ENCODE peak calls at places on chromosomes 3 and 15, in four cellular contexts. M, B, R and U are unnamed samples.

GRCh38 chr3:7546219-7546618 is 685.3 kb downstream of the GRM7 start:
- DNase-seq in M (no peak), B (no peak), R (no peak), U (no peak)

GRCh38 chr15:73851679-73852078 is 21.7 kb upstream of the TBC1D21 start:
- DNase-seq in M (no peak), B (no peak), R (peak; percentile 68), U (no peak)

GRCh38 chr3:196003611-196004010 is 78.3 kb downstream of the TFRC start:
- DNase-seq in M (no peak), B (no peak), R (no peak), U (no peak)

GRCh38 chr15:73951044-73951561 is 24.8 kb downstream of the LOXL1 start:
- DNase-seq in M (peak; percentile 95), B (peak; percentile 99), R (peak; percentile 59), U (peak; percentile 93)

GRCh38 chr15:85854345-85855097 is 59.8 kb upstream of the KLHL25 start:
- DNase-seq in M (no peak), B (peak; percentile 91), R (peak; percentile 79), U (no peak)

GRCh38 chr3:46953265-46954010 is 23.1 kb downstream of the CCDC12 start:
- DNase-seq in M (no peak), B (no peak), R (no peak), U (no peak)

GRCh38 chr3:73556520-73557371 is 68.0 kb downstream of the PDZRN3 start:
- DNase-seq in M (peak; percentile 58), B (no peak), R (no peak), U (peak; percentile 25)

GRCh38 chr15:66928101-66928500 is 137.3 kb upstream of the SMAD3 start:
- DNase-seq in M (no peak), B (no peak), R (no peak), U (no peak)

GRCh38 chr15:60798821-60799220 is 319.9 kb upstream of the ICE2 start:
- DNase-seq in M (no peak), B (peak; percentile 90), R (no peak), U (no peak)

GRCh38 chr15:48481802-48482201 is 150.6 kb downstream of the DUT start:
- DNase-seq in M (no peak), B (no peak), R (no peak), U (no peak)

GRCh38 chr15:80436511-80437307 is 32.5 kb downstream of the ARNT2 start:
- DNase-seq in M (no peak), B (no peak), R (peak; percentile 93), U (no peak)

GRCh38 chr3:60309539-60310268 is 941.5 kb downstream of the FHIT start:
- DNase-seq in M (no peak), B (no peak), R (no peak), U (no peak)

GRCh38 chr15:69462493-69463181 is 10.0 kb downstream of the RPLP1 start:
- DNase-seq in M (peak; percentile 97), B (peak; percentile 99), R (peak; percentile 96), U (peak; percentile 96)

GRCh38 chr3:117893638-117894037 is 1141.0 kb downstream of the IGSF11 start:
- DNase-seq in M (no peak), B (no peak), R (peak; percentile 28), U (no peak)

GRCh38 chr15:39834256-39834655 is 51.6 kb upstream of the FSIP1 start:
- DNase-seq in M (no peak), B (peak; percentile 59), R (peak; percentile 36), U (no peak)

GRCh38 chr15:55282284-55282833 is 7.3 kb downstream of the RAB27A start:
- DNase-seq in M (no peak), B (no peak), R (peak; percentile 43), U (no peak)

GRCh38 chr15:35289029-35289617 is 204.0 kb upstream of the NANOGP8 start:
- DNase-seq in M (no peak), B (no peak), R (peak; percentile 74), U (no peak)

GRCh38 chr15:67805871-67806538 is 19.3 kb upstream of the SKOR1 start:
- DNase-seq in M (no peak), B (no peak), R (no peak), U (no peak)

GRCh38 chr15:78672285-78673003 is 31.4 kb upstream of the CHRNB4 start:
- DNase-seq in M (no peak), B (no peak), R (no peak), U (no peak)

GRCh38 chr15:93929375-93930094 is 301.8 kb upstream of the MCTP2 start:
- DNase-seq in M (peak; percentile 67), B (peak; percentile 62), R (no peak), U (peak; percentile 37)

GRCh38 chr3:40737343-40737742 is 212.6 kb downstream of the ZNF621 start:
- DNase-seq in M (no peak), B (no peak), R (no peak), U (no peak)

GRCh38 chr3:184314700-184315505 is 497 bp downstream of the EIF4G1 start:
- DNase-seq in M (peak; percentile 96), B (peak; percentile 97), R (peak; percentile 61), U (peak; percentile 90)

GRCh38 chr3:29693863-29694262 is 413.0 kb downstream of the RBMS3 start:
- DNase-seq in M (no peak), B (no peak), R (peak; percentile 91), U (no peak)

GRCh38 chr3:179450901-179451334 is 352 bp downstream of the GNB4 start:
- DNase-seq in M (peak; percentile 65), B (peak; percentile 80), R (no peak), U (no peak)

GRCh38 chr3:177674186-177674585 is 476.9 kb upstream of the TBL1XR1 start:
- DNase-seq in M (no peak), B (no peak), R (no peak), U (no peak)

GRCh38 chr15:90701880-90702630 is 15.1 kb upstream of the BLM start:
- DNase-seq in M (no peak), B (no peak), R (no peak), U (peak; percentile 33)

GRCh38 chr15:34099914-34100313 is 1.7 kb downstream of the EMC7 start:
- DNase-seq in M (no peak), B (no peak), R (no peak), U (no peak)

GRCh38 chr3:189144645-189145044 is 27.1 kb upstream of the TPRG1 start:
- DNase-seq in M (no peak), B (no peak), R (peak; percentile 56), U (no peak)

GRCh38 chr3:42745291-42745745 is 27.7 kb downstream of the CCDC13 start:
- DNase-seq in M (no peak), B (no peak), R (no peak), U (no peak)

GRCh38 chr3:76565496-76566210 is 474.2 kb upstream of the ROBO2 start:
- DNase-seq in M (no peak), B (no peak), R (no peak), U (no peak)

GRCh38 chr3:181264491-181264890 is 275.0 kb upstream of the DNAJC19 start:
- DNase-seq in M (no peak), B (no peak), R (no peak), U (no peak)

GRCh38 chr15:33195283-33195682 is 769 bp upstream of the FMN1 start:
- DNase-seq in M (no peak), B (no peak), R (no peak), U (no peak)

GRCh38 chr3:67522081-67522480 is 132.3 kb downstream of the SUCLG2 start:
- DNase-seq in M (no peak), B (no peak), R (no peak), U (no peak)

GRCh38 chr3:13265507-13265906 is 154.6 kb downstream of the NUP210 start:
- DNase-seq in M (no peak), B (peak; percentile 48), R (no peak), U (no peak)

GRCh38 chr3:13264468-13264795 is 155.7 kb downstream of the NUP210 start:
- DNase-seq in M (peak; percentile 48), B (peak; percentile 38), R (no peak), U (no peak)

GRCh38 chr3:13262493-13263211 is 157.5 kb downstream of the NUP210 start:
- DNase-seq in M (peak; percentile 55), B (no peak), R (peak; percentile 15), U (peak; percentile 42)

GRCh38 chr3:13265016-13265415 is 155.1 kb downstream of the NUP210 start:
- DNase-seq in M (peak; percentile 40), B (peak; percentile 42), R (no peak), U (no peak)

GRCh38 chr3:13263770-13264467 is 156.2 kb downstream of the NUP210 start:
- DNase-seq in M (peak; percentile 56), B (peak; percentile 43), R (no peak), U (no peak)
- H3K27ac ChIP-seq in M (peak overlapping the region; percentile 78), B (no peak overlapping the region), R (no peak overlapping the region), U (peak overlapping the region; percentile 79)

GRCh38 chr3:37702478-37703154 is 159.1 kb upstream of the CTDSPL start:
- DNase-seq in M (no peak), B (no peak), R (no peak), U (no peak)

GRCh38 chr3:37704129-37704528 is 157.6 kb upstream of the CTDSPL start:
- DNase-seq in M (no peak), B (no peak), R (no peak), U (no peak)

GRCh38 chr3:37701729-37702128 is 160.0 kb upstream of the CTDSPL start:
- DNase-seq in M (no peak), B (no peak), R (no peak), U (no peak)

GRCh38 chr3:37700849-37701248 is 160.8 kb upstream of the CTDSPL start:
- DNase-seq in M (no peak), B (no peak), R (peak; percentile 38), U (no peak)

DNA sequence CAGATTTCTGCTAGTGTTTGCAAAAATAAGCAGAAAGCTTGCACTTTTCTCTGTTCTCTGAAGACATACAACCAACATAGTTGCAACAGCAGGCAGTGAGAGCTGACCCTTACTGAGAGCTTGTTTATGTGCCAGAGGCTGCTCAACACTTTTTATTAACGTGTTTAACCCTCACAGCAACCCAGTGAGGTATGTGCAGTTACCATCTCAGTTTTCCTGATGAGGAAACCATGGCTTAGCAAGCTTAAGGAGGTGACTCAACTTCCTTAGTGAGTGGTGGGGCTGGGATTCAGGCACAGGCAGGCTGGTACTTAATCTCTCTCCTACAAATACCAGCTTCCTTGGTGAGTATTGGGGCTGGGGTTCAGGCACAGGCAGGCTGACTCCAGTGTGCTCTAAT is 158.0 kb upstream of the CTDSPL start:
- DNase-seq in M (no peak), B (no peak), R (peak; percentile 18), U (no peak)
- H3K4me1 ChIP-seq in M (no peaks in the 10 kb centered on the region), B (no peaks in the 10 kb centered on the region), R (no peaks in the 10 kb centered on the region), U (peaks cover 43% of the 10 kb centered on the region)

GRCh38 chr3:98770261-98771039 is 7.3 kb downstream of the ST3GAL6 start:
- DNase-seq in M (no peak), B (no peak), R (no peak), U (peak; percentile 62)
- H3K27ac ChIP-seq in M (peak overlapping the region; percentile 59), B (no peak overlapping the region), R (no peak overlapping the region), U (peak overlapping the region; percentile 67)

GRCh38 chr15:98903377-98904018 is 104.1 kb downstream of the PGPEP1L start:
- DNase-seq in M (no peak), B (peak; percentile 88), R (peak; percentile 40), U (no peak)

GRCh38 chr15:98899266-98900021 is 108.1 kb downstream of the PGPEP1L start:
- DNase-seq in M (no peak), B (no peak), R (no peak), U (no peak)

GRCh38 chr15:98900382-98900781 is 107.2 kb downstream of the PGPEP1L start:
- DNase-seq in M (no peak), B (no peak), R (no peak), U (no peak)

GRCh38 chr15:98904466-98905048 is 103.0 kb downstream of the PGPEP1L start:
- DNase-seq in M (no peak), B (no peak), R (peak; percentile 60), U (no peak)

DNA sequence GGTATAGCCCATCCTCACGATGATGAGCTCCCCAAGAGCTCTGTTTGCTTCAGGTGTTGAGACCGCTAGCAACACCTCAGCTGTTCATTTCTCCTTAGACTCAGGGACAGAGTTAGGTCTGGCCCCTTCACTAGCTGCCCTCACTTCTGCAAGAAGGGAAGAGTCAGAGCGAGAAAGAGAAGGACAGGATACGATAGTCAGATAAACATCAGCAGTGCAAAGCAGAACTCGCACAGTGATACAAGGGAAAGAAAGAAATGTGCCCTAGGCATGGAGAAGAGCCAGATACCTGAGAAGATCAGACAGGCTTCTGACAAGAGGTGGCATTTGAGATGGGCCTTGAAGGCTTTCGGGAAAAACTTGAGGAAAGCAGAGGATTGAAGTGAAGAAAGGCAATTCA is 106.2 kb downstream of the PGPEP1L start:
- DNase-seq in M (no peak), B (no peak), R (no peak), U (no peak)
- H3K4me1 ChIP-seq in M (no peaks in the 10 kb centered on the region), B (peaks cover 71% of the 10 kb centered on the region), R (peaks cover 60% of the 10 kb centered on the region), U (peaks cover 40% of the 10 kb centered on the region)